ENCODE peak calls at places on chromosomes 6 and 20, in five cellular contexts. A is body of pancreas, N is B cell, D is ovary, Z is WERI-Rb-1. K is an unnamed sample.

GRCh38 chr6:18186033-18186432 is 30.8 kb downstream of the KDM1B start:
- DNase-seq in N (no peak), A (no peak), D (no peak), Z (no peak), K (peak)

GRCh38 chr6:169452117-169452868 is 198.6 kb upstream of the THBS2 start:
- DNase-seq in D (peak), Z (no peak), N (no peak), A (peak), K (peak)

GRCh38 chr6:150231456-150231855 is 88.6 kb downstream of the PPP1R14C start:
- DNase-seq in A (no peak), D (no peak), N (no peak), Z (no peak), K (peak)

GRCh38 chr6:111482959-111483735 is at the start of gene REV3L:
- DNase-seq in Z (peak), N (peak), A (peak), D (peak), K (peak)

GRCh38 chr20:32976746-32977145 is 27.5 kb downstream of the SUN5 start:
- DNase-seq in A (no peak), D (no peak), N (peak), Z (no peak), K (no peak)

GRCh38 chr6:107399927-107400326 is 59.4 kb downstream of the PDSS2 start:
- DNase-seq in Z (no peak), N (no peak), D (no peak), A (no peak), K (no peak)

GRCh38 chr6:37487891-37488290 is 11.8 kb downstream of the CCDC167 start:
- DNase-seq in A (no peak), N (no peak), D (no peak), Z (no peak), K (no peak)

GRCh38 chr20:12966468-12967085 is 42.2 kb upstream of the SPTLC3 start:
- DNase-seq in N (no peak), Z (no peak), D (no peak), A (no peak), K (peak)

GRCh38 chr6:105851181-105851580 is 235.0 kb upstream of the PRDM1 start:
- DNase-seq in D (peak), N (no peak), Z (peak), A (no peak), K (no peak)

GRCh38 chr6:22098623-22099022 is 198.2 kb downstream of the PRL start:
- DNase-seq in D (no peak), Z (no peak), N (no peak), A (no peak), K (peak)

GRCh38 chr6:151916075-151916474 is 108.6 kb downstream of the ESR1 start:
- DNase-seq in Z (no peak), D (no peak), A (no peak), N (no peak), K (no peak)

GRCh38 chr6:105781905-105782304 is 304.2 kb upstream of the PRDM1 start:
- DNase-seq in Z (no peak), N (no peak), A (no peak), D (no peak), K (no peak)

GRCh38 chr20:60116128-60116909 is 158.1 kb downstream of the CDH26 start:
- DNase-seq in A (no peak), D (no peak), Z (no peak), N (no peak), K (no peak)

GRCh38 chr6:16776394-16777017 is 15.2 kb upstream of the ATXN1 start:
- DNase-seq in A (no peak), N (no peak), Z (no peak), D (no peak), K (peak)

GRCh38 chr6:25755496-25755895 is 954 bp downstream of the SLC17A4 start:
- DNase-seq in Z (no peak), D (no peak), A (no peak), N (no peak), K (no peak)

GRCh38 chr6:692356-692851 is 535 bp downstream of the EXOC2 start:
- DNase-seq in D (peak), Z (peak), N (peak), A (peak), K (peak)

GRCh38 chr6:148398686-148399085 is 56.0 kb downstream of the SASH1 start:
- DNase-seq in D (no peak), Z (no peak), N (no peak), A (no peak), K (no peak)

GRCh38 chr20:50110141-50111047 is 2.6 kb downstream of the UBE2V1 start:
- DNase-seq in D (no peak), Z (no peak), N (peak), A (peak), K (peak)

GRCh38 chr6:123619156-123619555 is 17.6 kb downstream of the TRDN start:
- DNase-seq in N (no peak), Z (no peak), A (no peak), D (no peak), K (no peak)

GRCh38 chr6:109050012-109050411 is 44.6 kb downstream of the SESN1 start:
- DNase-seq in D (no peak), Z (no peak), A (no peak), N (no peak), K (no peak)

GRCh38 chr6:130018830-130019795 is 732 bp downstream of the L3MBTL3 start:
- DNase-seq in N (peak), Z (peak), A (peak), D (peak), K (peak)

GRCh38 chr20:52379723-52380336 is 188.3 kb upstream of the ZFP64 start:
- DNase-seq in Z (peak), A (peak), D (no peak), N (no peak), K (peak)

GRCh38 chr20:24756292-24757025 is 192.6 kb upstream of the CST7 start:
- DNase-seq in D (no peak), Z (no peak), A (no peak), N (no peak), K (no peak)

GRCh38 chr6:37514377-37514776 is 14.7 kb upstream of the CCDC167 start:
- DNase-seq in Z (no peak), N (no peak), A (no peak), D (no peak), K (no peak)

GRCh38 chr6:146770965-146771735 is 172.4 kb downstream of the ADGB start:
- DNase-seq in A (no peak), D (no peak), Z (no peak), N (no peak), K (no peak)
- TF ChIP-seq CTCF in A (no peak), D (no peak), Z (no peak), N (no peak), K (no peak)

DNA sequence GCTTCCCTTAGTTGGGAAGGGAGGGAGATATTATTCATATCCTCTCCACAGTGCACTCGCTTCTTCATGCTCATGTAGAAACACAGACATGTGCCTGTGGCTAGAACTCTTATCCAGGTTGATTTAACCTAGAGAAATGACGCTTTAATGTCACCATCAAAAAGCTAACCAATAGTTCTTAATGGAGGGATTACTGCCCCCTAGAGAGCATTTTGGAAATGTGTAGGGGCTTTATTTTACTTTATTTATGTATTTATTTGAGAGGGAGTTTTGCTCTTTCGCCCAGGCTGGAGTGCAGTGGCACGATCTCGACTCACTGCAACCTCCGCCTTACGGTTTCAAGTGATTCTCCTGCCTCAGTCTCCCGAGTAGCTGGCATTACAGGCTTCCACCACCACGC is 229.6 kb downstream of the SOD2 start:
- DNase-seq in D (no peak), Z (no peak), A (no peak), N (no peak), K (peak)
- TF ChIP-seq CTCF in D (no peak), Z (peak), A (no peak), N (no peak), K (peak)

GRCh38 chr6:125792172-125792571 is 1.4 kb downstream of the NCOA7 start:
- DNase-seq in A (no peak), D (no peak), Z (no peak), N (no peak), K (peak)

GRCh38 chr6:125791151-125791819 is 525 bp downstream of the NCOA7 start:
- DNase-seq in Z (peak), D (peak), N (peak), A (peak), K (peak)

GRCh38 chr6:125792680-125793079 is 1.9 kb downstream of the NCOA7 start:
- DNase-seq in D (no peak), N (no peak), A (no peak), Z (no peak), K (peak)

GRCh38 chr6:125790403-125791150 is at the start of gene NCOA7:
- DNase-seq in Z (peak), A (peak), D (peak), N (peak), K (peak)

DNA sequence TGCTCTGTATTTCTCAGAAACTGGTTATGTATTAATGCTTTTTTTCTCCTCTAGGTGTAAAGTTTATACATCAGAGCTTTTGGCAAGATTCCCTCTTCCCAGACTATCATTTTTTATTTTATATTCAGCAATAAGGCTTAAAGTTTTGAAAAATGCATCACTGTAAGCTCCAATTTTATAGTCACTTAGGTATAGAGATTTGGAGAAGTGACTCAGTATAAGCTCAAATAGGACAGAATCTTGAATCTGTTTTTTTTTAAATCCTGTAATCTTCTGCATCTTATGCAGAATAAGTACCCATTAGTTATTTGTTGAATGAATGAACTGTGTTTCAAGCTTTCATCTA is 1.0 kb downstream of the NCOA7 start:
- DNase-seq in Z (no peak), D (no peak), A (no peak), N (no peak), K (no peak)
- TF ChIP-seq CTCF in Z (no peak), D (no peak), A (no peak), N (peak), K (no peak)

GRCh38 chr6:136793348-136793747 is 1.1 kb upstream of the MAP3K5 start:
- DNase-seq in N (no peak), D (no peak), A (no peak), Z (no peak), K (no peak)
- TF ChIP-seq CTCF in N (no peak), D (no peak), A (no peak), Z (no peak), K (no peak)

DNA sequence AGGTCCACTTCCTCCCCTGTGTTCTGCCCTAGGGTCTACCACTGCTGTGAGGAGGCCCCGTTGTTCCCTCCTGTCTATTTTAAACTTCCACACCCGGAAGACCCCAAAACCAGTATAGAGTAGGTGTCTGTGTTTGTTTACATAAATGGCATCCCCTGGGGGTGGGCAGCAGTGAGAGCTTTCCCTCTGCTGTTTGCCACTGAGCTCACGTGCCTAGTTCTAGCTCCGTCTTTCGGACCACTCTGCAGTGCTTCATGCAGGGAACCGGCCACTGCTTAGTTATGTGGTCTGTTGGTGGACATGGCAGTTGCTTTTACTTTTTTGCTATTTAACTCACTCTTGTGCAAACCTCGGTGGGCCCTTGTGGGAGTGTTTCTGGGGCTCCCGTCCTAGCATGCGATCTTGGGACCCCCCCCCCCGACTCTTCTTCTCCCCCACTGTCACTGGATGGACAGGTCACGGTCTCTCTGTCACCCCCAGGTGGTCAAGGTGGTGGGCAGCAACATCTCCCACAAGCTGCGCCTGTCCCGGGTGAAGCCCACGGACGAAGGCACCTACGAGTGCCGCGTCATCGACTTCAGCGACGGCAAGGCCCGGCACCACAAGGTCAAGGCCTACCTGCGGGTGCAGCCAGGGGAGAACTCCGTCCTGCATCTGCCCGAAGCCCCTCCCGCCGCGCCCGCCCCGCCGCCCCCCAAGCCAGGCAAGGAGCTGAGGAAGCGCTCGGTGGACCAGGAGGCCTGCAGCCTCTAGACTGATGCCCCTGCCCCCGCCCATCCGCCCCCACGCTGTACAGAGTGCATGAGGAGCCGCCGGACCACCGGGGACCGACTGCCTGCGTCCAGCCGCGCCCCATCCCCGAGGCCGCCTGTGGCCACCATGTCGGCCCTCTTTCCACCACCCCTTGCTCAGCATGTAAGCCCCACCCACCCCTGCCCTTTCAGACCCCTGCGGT is 40.9 kb downstream of the VSTM2L start:
- DNase-seq in Z (peak), N (no peak), D (no peak), A (no peak), K (no peak)
- TF ChIP-seq CTCF in Z (peak), N (no peak), D (no peak), A (no peak), K (no peak)

GRCh38 chr6:47240277-47240890 is 69.3 kb downstream of the TNFRSF21 start:
- DNase-seq in D (no peak), Z (no peak), A (no peak), N (no peak), K (no peak)
- TF ChIP-seq CTCF in D (no peak), Z (no peak), A (no peak), N (no peak), K (no peak)